ENCODE peak calls at places on chromosomes 16 and 17, in ten cellular contexts. L is GM12892; C is NCI-H1694; Q is activated T-cell treated with anti-CD3 and anti-CD28 coated beads for 24 hours; A is GM04503; B is upper lobe of right lung; O is ELR; J is stimulated activated CD8-positive, alpha-beta memory T cell treated with anti-CD3 and anti-CD28 coated beads, Interleukin-7, amount 100 ng/mL, for 1 hour; P is neuronal stem cell; T is stimulated activated naive B cell treated with anti-CD40 and anti-IgM and Interleukin-4, amounts not matched to agents 10 μg/mL and 1 μg/mL and 100 μg/mL, for 72 hours. R is an unnamed sample.

GRCh38 chr17:82441686-82442487 is 8.7 kb downstream of the CYBC1 start:
- DNase-seq in L (no peak), C (no peak), Q (no peak), A (no peak), B (no peak), O (no peak), J (no peak), P (no peak), T (no peak), R (no peak)

GRCh38 chr17:65287040-65287439 is 149.9 kb downstream of the RGS9 start:
- DNase-seq in L (no peak), C (no peak), Q (no peak), A (no peak), B (no peak), O (peak; percentile 33), J (no peak), P (no peak), T (no peak), R (peak; percentile 24)

GRCh38 chr16:56643833-56644232 is 5.4 kb downstream of the MT1A start:
- DNase-seq in L (no peak), C (no peak), Q (no peak), A (no peak), B (no peak), O (no peak), J (no peak), P (no peak), T (no peak), R (no peak)

GRCh38 chr16:69917311-69917710 is 33.8 kb upstream of the CLEC18A start:
- DNase-seq in L (no peak), C (no peak), Q (no peak), A (no peak), B (no peak), O (peak; percentile 7), J (no peak), P (no peak), T (no peak), R (no peak)

GRCh38 chr16:4882633-4883285 is 35.5 kb downstream of the UBN1 start:
- DNase-seq in L (no peak), C (peak; percentile 26), Q (no peak), A (no peak), B (no peak), O (peak; percentile 66), J (no peak), P (no peak), T (no peak), R (peak; percentile 36)

GRCh38 chr17:58539703-58540102 is 25.3 kb upstream of the MTMR4 start:
- DNase-seq in L (no peak), C (no peak), Q (no peak), A (no peak), B (no peak), O (no peak), J (no peak), P (no peak), T (no peak), R (no peak)

GRCh38 chr17:43832976-43833829 is at the start of gene MPP3:
- DNase-seq in L (no peak), C (peak; percentile 32), Q (peak; percentile 20), A (peak; percentile 7), B (peak; percentile 85), O (peak; percentile 86), J (no peak), P (peak; percentile 63), T (no peak), R (peak; percentile 52)

GRCh38 chr17:80441133-80441578 is 26.2 kb downstream of the ENDOV start:
- DNase-seq in L (peak; percentile 85), C (no peak), Q (no peak), A (no peak), B (no peak), O (peak; percentile 61), J (no peak), P (peak; percentile 77), T (no peak), R (peak; percentile 20)

GRCh38 chr17:41919165-41919817 is 540 bp upstream of the ACLY start:
- DNase-seq in L (no peak), C (peak; percentile 28), Q (no peak), A (no peak), B (no peak), O (no peak), J (no peak), P (no peak), T (no peak), R (no peak)

GRCh38 chr17:38417210-38417951 is 10.9 kb upstream of the ARHGAP23 start:
- DNase-seq in L (no peak), C (no peak), Q (no peak), A (no peak), B (no peak), O (no peak), J (no peak), P (no peak), T (no peak), R (no peak)